ENCODE peak calls at places on chromosomes 2 and 18, in ten cellular contexts. One of them, this sample, is unnamed.

GRCh38 chr2:10635430-10635829 is 54.3 kb downstream of the NOL10 start:
- DNase-seq in activated naive CD4-positive, alpha-beta T cell: no peak
- DNase-seq in activated CD4-positive, CD25-positive, alpha-beta regulatory T cell treated with anti-CD3 and anti-CD28 coated beads, Interleukin-2, amount 50 U/mL, for 72 hours: no peak
- DNase-seq in HFFc6: no peak
- DNase-seq in RCC 7860: no peak
- DNase-seq in iPS-NIHi11: no peak
- DNase-seq in non-pigmented ciliary epithelial cell: no peak
- DNase-seq in neural crest cell: no peak
- DNase-seq in naive thymus-derived CD4-positive, alpha-beta T cell: no peak
- DNase-seq in foreskin fibroblast: no peak
- DNase-seq in this sample: peak

GRCh38 chr18:13448028-13448795 is 229.7 kb downstream of the LDLRAD4 start:
- DNase-seq in activated naive CD4-positive, alpha-beta T cell: no peak
- DNase-seq in activated CD4-positive, CD25-positive, alpha-beta regulatory T cell treated with anti-CD3 and anti-CD28 coated beads, Interleukin-2, amount 50 U/mL, for 72 hours: no peak
- DNase-seq in HFFc6: no peak
- DNase-seq in RCC 7860: no peak
- DNase-seq in iPS-NIHi11: no peak
- DNase-seq in non-pigmented ciliary epithelial cell: no peak
- DNase-seq in neural crest cell: no peak
- DNase-seq in naive thymus-derived CD4-positive, alpha-beta T cell: no peak
- DNase-seq in foreskin fibroblast: no peak
- DNase-seq in this sample: peak

GRCh38 chr2:207394203-207394741 is 135.5 kb upstream of the CREB1 start:
- DNase-seq in activated naive CD4-positive, alpha-beta T cell: no peak
- DNase-seq in activated CD4-positive, CD25-positive, alpha-beta regulatory T cell treated with anti-CD3 and anti-CD28 coated beads, Interleukin-2, amount 50 U/mL, for 72 hours: no peak
- DNase-seq in HFFc6: peak
- DNase-seq in RCC 7860: peak
- DNase-seq in iPS-NIHi11: no peak
- DNase-seq in non-pigmented ciliary epithelial cell: peak
- DNase-seq in neural crest cell: no peak
- DNase-seq in naive thymus-derived CD4-positive, alpha-beta T cell: no peak
- DNase-seq in foreskin fibroblast: peak
- DNase-seq in this sample: peak

GRCh38 chr2:39266139-39266805 is 22.5 kb upstream of the CDKL4 start:
- DNase-seq in activated naive CD4-positive, alpha-beta T cell: no peak
- DNase-seq in activated CD4-positive, CD25-positive, alpha-beta regulatory T cell treated with anti-CD3 and anti-CD28 coated beads, Interleukin-2, amount 50 U/mL, for 72 hours: no peak
- DNase-seq in HFFc6: no peak
- DNase-seq in RCC 7860: no peak
- DNase-seq in iPS-NIHi11: no peak
- DNase-seq in non-pigmented ciliary epithelial cell: no peak
- DNase-seq in neural crest cell: no peak
- DNase-seq in naive thymus-derived CD4-positive, alpha-beta T cell: peak
- DNase-seq in foreskin fibroblast: no peak
- DNase-seq in this sample: no peak

GRCh38 chr2:42510191-42510929 is 16.6 kb upstream of the KCNG3 start:
- DNase-seq in activated naive CD4-positive, alpha-beta T cell: no peak
- DNase-seq in activated CD4-positive, CD25-positive, alpha-beta regulatory T cell treated with anti-CD3 and anti-CD28 coated beads, Interleukin-2, amount 50 U/mL, for 72 hours: no peak
- DNase-seq in HFFc6: no peak
- DNase-seq in RCC 7860: no peak
- DNase-seq in iPS-NIHi11: no peak
- DNase-seq in non-pigmented ciliary epithelial cell: peak
- DNase-seq in neural crest cell: no peak
- DNase-seq in naive thymus-derived CD4-positive, alpha-beta T cell: no peak
- DNase-seq in foreskin fibroblast: no peak
- DNase-seq in this sample: peak

GRCh38 chr2:133130548-133131246 is 437.6 kb downstream of the NCKAP5 start:
- DNase-seq in activated naive CD4-positive, alpha-beta T cell: no peak
- DNase-seq in activated CD4-positive, CD25-positive, alpha-beta regulatory T cell treated with anti-CD3 and anti-CD28 coated beads, Interleukin-2, amount 50 U/mL, for 72 hours: no peak
- DNase-seq in HFFc6: no peak
- DNase-seq in RCC 7860: no peak
- DNase-seq in iPS-NIHi11: no peak
- DNase-seq in non-pigmented ciliary epithelial cell: no peak
- DNase-seq in neural crest cell: no peak
- DNase-seq in naive thymus-derived CD4-positive, alpha-beta T cell: no peak
- DNase-seq in foreskin fibroblast: no peak
- DNase-seq in this sample: no peak

GRCh38 chr2:24404582-24404981 is 44.2 kb upstream of the ITSN2 start:
- DNase-seq in activated naive CD4-positive, alpha-beta T cell: no peak
- DNase-seq in activated CD4-positive, CD25-positive, alpha-beta regulatory T cell treated with anti-CD3 and anti-CD28 coated beads, Interleukin-2, amount 50 U/mL, for 72 hours: no peak
- DNase-seq in HFFc6: peak
- DNase-seq in RCC 7860: no peak
- DNase-seq in iPS-NIHi11: no peak
- DNase-seq in non-pigmented ciliary epithelial cell: no peak
- DNase-seq in neural crest cell: no peak
- DNase-seq in naive thymus-derived CD4-positive, alpha-beta T cell: no peak
- DNase-seq in foreskin fibroblast: peak
- DNase-seq in this sample: no peak

GRCh38 chr2:222492683-222493082 is 68.3 kb downstream of the SGPP2 start:
- DNase-seq in activated naive CD4-positive, alpha-beta T cell: no peak
- DNase-seq in activated CD4-positive, CD25-positive, alpha-beta regulatory T cell treated with anti-CD3 and anti-CD28 coated beads, Interleukin-2, amount 50 U/mL, for 72 hours: no peak
- DNase-seq in HFFc6: no peak
- DNase-seq in RCC 7860: no peak
- DNase-seq in iPS-NIHi11: no peak
- DNase-seq in non-pigmented ciliary epithelial cell: no peak
- DNase-seq in neural crest cell: no peak
- DNase-seq in naive thymus-derived CD4-positive, alpha-beta T cell: no peak
- DNase-seq in foreskin fibroblast: no peak
- DNase-seq in this sample: no peak

GRCh38 chr2:128404709-128405466 is 86.2 kb upstream of the HS6ST1 start:
- DNase-seq in activated naive CD4-positive, alpha-beta T cell: no peak
- DNase-seq in activated CD4-positive, CD25-positive, alpha-beta regulatory T cell treated with anti-CD3 and anti-CD28 coated beads, Interleukin-2, amount 50 U/mL, for 72 hours: no peak
- DNase-seq in HFFc6: no peak
- DNase-seq in RCC 7860: no peak
- DNase-seq in iPS-NIHi11: no peak
- DNase-seq in non-pigmented ciliary epithelial cell: no peak
- DNase-seq in neural crest cell: no peak
- DNase-seq in naive thymus-derived CD4-positive, alpha-beta T cell: no peak
- DNase-seq in foreskin fibroblast: no peak
- DNase-seq in this sample: no peak

GRCh38 chr18:65938592-65939372 is 188.0 kb downstream of the CDH7 start:
- DNase-seq in activated naive CD4-positive, alpha-beta T cell: no peak
- DNase-seq in activated CD4-positive, CD25-positive, alpha-beta regulatory T cell treated with anti-CD3 and anti-CD28 coated beads, Interleukin-2, amount 50 U/mL, for 72 hours: no peak
- DNase-seq in HFFc6: no peak
- DNase-seq in RCC 7860: peak
- DNase-seq in iPS-NIHi11: peak
- DNase-seq in non-pigmented ciliary epithelial cell: peak
- DNase-seq in neural crest cell: peak
- DNase-seq in naive thymus-derived CD4-positive, alpha-beta T cell: no peak
- DNase-seq in foreskin fibroblast: peak
- DNase-seq in this sample: peak

GRCh38 chr18:3529597-3529996 is 79.6 kb downstream of the TGIF1 start:
- DNase-seq in activated naive CD4-positive, alpha-beta T cell: no peak
- DNase-seq in activated CD4-positive, CD25-positive, alpha-beta regulatory T cell treated with anti-CD3 and anti-CD28 coated beads, Interleukin-2, amount 50 U/mL, for 72 hours: no peak
- DNase-seq in HFFc6: no peak
- DNase-seq in RCC 7860: no peak
- DNase-seq in iPS-NIHi11: no peak
- DNase-seq in non-pigmented ciliary epithelial cell: no peak
- DNase-seq in neural crest cell: no peak
- DNase-seq in naive thymus-derived CD4-positive, alpha-beta T cell: no peak
- DNase-seq in foreskin fibroblast: peak
- DNase-seq in this sample: peak

GRCh38 chr2:200383380-200384110 is 77.1 kb downstream of the SPATS2L start:
- DNase-seq in activated naive CD4-positive, alpha-beta T cell: no peak
- DNase-seq in activated CD4-positive, CD25-positive, alpha-beta regulatory T cell treated with anti-CD3 and anti-CD28 coated beads, Interleukin-2, amount 50 U/mL, for 72 hours: no peak
- DNase-seq in HFFc6: no peak
- DNase-seq in RCC 7860: peak
- DNase-seq in iPS-NIHi11: peak
- DNase-seq in non-pigmented ciliary epithelial cell: no peak
- DNase-seq in neural crest cell: no peak
- DNase-seq in naive thymus-derived CD4-positive, alpha-beta T cell: peak
- DNase-seq in foreskin fibroblast: peak
- DNase-seq in this sample: peak

GRCh38 chr18:24602156-24602555 is 141.7 kb downstream of the HRH4 start:
- DNase-seq in activated naive CD4-positive, alpha-beta T cell: no peak
- DNase-seq in activated CD4-positive, CD25-positive, alpha-beta regulatory T cell treated with anti-CD3 and anti-CD28 coated beads, Interleukin-2, amount 50 U/mL, for 72 hours: no peak
- DNase-seq in HFFc6: no peak
- DNase-seq in RCC 7860: no peak
- DNase-seq in iPS-NIHi11: no peak
- DNase-seq in non-pigmented ciliary epithelial cell: no peak
- DNase-seq in neural crest cell: no peak
- DNase-seq in naive thymus-derived CD4-positive, alpha-beta T cell: no peak
- DNase-seq in foreskin fibroblast: no peak
- DNase-seq in this sample: no peak

GRCh38 chr2:171365232-171365631 is 68.6 kb downstream of the METTL8 start:
- DNase-seq in activated naive CD4-positive, alpha-beta T cell: no peak
- DNase-seq in activated CD4-positive, CD25-positive, alpha-beta regulatory T cell treated with anti-CD3 and anti-CD28 coated beads, Interleukin-2, amount 50 U/mL, for 72 hours: no peak
- DNase-seq in HFFc6: peak
- DNase-seq in RCC 7860: peak
- DNase-seq in iPS-NIHi11: no peak
- DNase-seq in non-pigmented ciliary epithelial cell: no peak
- DNase-seq in neural crest cell: no peak
- DNase-seq in naive thymus-derived CD4-positive, alpha-beta T cell: no peak
- DNase-seq in foreskin fibroblast: peak
- DNase-seq in this sample: no peak

GRCh38 chr2:120390381-120391055 is 44.6 kb downstream of the INHBB start:
- DNase-seq in activated naive CD4-positive, alpha-beta T cell: no peak
- DNase-seq in activated CD4-positive, CD25-positive, alpha-beta regulatory T cell treated with anti-CD3 and anti-CD28 coated beads, Interleukin-2, amount 50 U/mL, for 72 hours: no peak
- DNase-seq in HFFc6: no peak
- DNase-seq in RCC 7860: no peak
- DNase-seq in iPS-NIHi11: no peak
- DNase-seq in non-pigmented ciliary epithelial cell: no peak
- DNase-seq in neural crest cell: no peak
- DNase-seq in naive thymus-derived CD4-positive, alpha-beta T cell: no peak
- DNase-seq in foreskin fibroblast: no peak
- DNase-seq in this sample: no peak

GRCh38 chr2:170235860-170236638 is 58.1 kb downstream of the MYO3B start:
- DNase-seq in activated naive CD4-positive, alpha-beta T cell: no peak
- DNase-seq in activated CD4-positive, CD25-positive, alpha-beta regulatory T cell treated with anti-CD3 and anti-CD28 coated beads, Interleukin-2, amount 50 U/mL, for 72 hours: no peak
- DNase-seq in HFFc6: peak
- DNase-seq in RCC 7860: no peak
- DNase-seq in iPS-NIHi11: peak
- DNase-seq in non-pigmented ciliary epithelial cell: no peak
- DNase-seq in neural crest cell: peak
- DNase-seq in naive thymus-derived CD4-positive, alpha-beta T cell: no peak
- DNase-seq in foreskin fibroblast: peak
- DNase-seq in this sample: peak

GRCh38 chr2:233026211-233026813 is 6.2 kb upstream of the NEU2 start:
- DNase-seq in activated naive CD4-positive, alpha-beta T cell: no peak
- DNase-seq in activated CD4-positive, CD25-positive, alpha-beta regulatory T cell treated with anti-CD3 and anti-CD28 coated beads, Interleukin-2, amount 50 U/mL, for 72 hours: no peak
- DNase-seq in HFFc6: peak
- DNase-seq in RCC 7860: no peak
- DNase-seq in iPS-NIHi11: no peak
- DNase-seq in non-pigmented ciliary epithelial cell: no peak
- DNase-seq in neural crest cell: no peak
- DNase-seq in naive thymus-derived CD4-positive, alpha-beta T cell: no peak
- DNase-seq in foreskin fibroblast: peak
- DNase-seq in this sample: peak

GRCh38 chr2:169743549-169743948 is 9.9 kb downstream of the KLHL23 start:
- DNase-seq in activated naive CD4-positive, alpha-beta T cell: no peak
- DNase-seq in activated CD4-positive, CD25-positive, alpha-beta regulatory T cell treated with anti-CD3 and anti-CD28 coated beads, Interleukin-2, amount 50 U/mL, for 72 hours: no peak
- DNase-seq in HFFc6: no peak
- DNase-seq in RCC 7860: no peak
- DNase-seq in iPS-NIHi11: no peak
- DNase-seq in non-pigmented ciliary epithelial cell: no peak
- DNase-seq in neural crest cell: no peak
- DNase-seq in naive thymus-derived CD4-positive, alpha-beta T cell: no peak
- DNase-seq in foreskin fibroblast: no peak
- DNase-seq in this sample: peak

GRCh38 chr2:136207030-136207623 is 89.2 kb upstream of the CXCR4 start:
- DNase-seq in activated naive CD4-positive, alpha-beta T cell: no peak
- DNase-seq in activated CD4-positive, CD25-positive, alpha-beta regulatory T cell treated with anti-CD3 and anti-CD28 coated beads, Interleukin-2, amount 50 U/mL, for 72 hours: no peak
- DNase-seq in HFFc6: no peak
- DNase-seq in RCC 7860: no peak
- DNase-seq in iPS-NIHi11: no peak
- DNase-seq in non-pigmented ciliary epithelial cell: no peak
- DNase-seq in neural crest cell: no peak
- DNase-seq in naive thymus-derived CD4-positive, alpha-beta T cell: no peak
- DNase-seq in foreskin fibroblast: no peak
- DNase-seq in this sample: no peak

GRCh38 chr2:236944561-236944960 is 141.1 kb upstream of the COPS8 start:
- DNase-seq in activated naive CD4-positive, alpha-beta T cell: no peak
- DNase-seq in activated CD4-positive, CD25-positive, alpha-beta regulatory T cell treated with anti-CD3 and anti-CD28 coated beads, Interleukin-2, amount 50 U/mL, for 72 hours: no peak
- DNase-seq in HFFc6: no peak
- DNase-seq in RCC 7860: no peak
- DNase-seq in iPS-NIHi11: no peak
- DNase-seq in non-pigmented ciliary epithelial cell: no peak
- DNase-seq in neural crest cell: no peak
- DNase-seq in naive thymus-derived CD4-positive, alpha-beta T cell: no peak
- DNase-seq in foreskin fibroblast: no peak
- DNase-seq in this sample: no peak

GRCh38 chr2:127508621-127509034 is 17.7 kb downstream of the IWS1 start:
- DNase-seq in activated naive CD4-positive, alpha-beta T cell: no peak
- DNase-seq in activated CD4-positive, CD25-positive, alpha-beta regulatory T cell treated with anti-CD3 and anti-CD28 coated beads, Interleukin-2, amount 50 U/mL, for 72 hours: no peak
- DNase-seq in HFFc6: peak
- DNase-seq in RCC 7860: peak
- DNase-seq in iPS-NIHi11: peak
- DNase-seq in non-pigmented ciliary epithelial cell: peak
- DNase-seq in neural crest cell: no peak
- DNase-seq in naive thymus-derived CD4-positive, alpha-beta T cell: no peak
- DNase-seq in foreskin fibroblast: peak
- DNase-seq in this sample: peak

GRCh38 chr2:236286866-236287545 is 22.8 kb upstream of the ASB18 start:
- DNase-seq in activated naive CD4-positive, alpha-beta T cell: no peak
- DNase-seq in activated CD4-positive, CD25-positive, alpha-beta regulatory T cell treated with anti-CD3 and anti-CD28 coated beads, Interleukin-2, amount 50 U/mL, for 72 hours: no peak
- DNase-seq in HFFc6: no peak
- DNase-seq in RCC 7860: peak
- DNase-seq in iPS-NIHi11: no peak
- DNase-seq in non-pigmented ciliary epithelial cell: no peak
- DNase-seq in neural crest cell: no peak
- DNase-seq in naive thymus-derived CD4-positive, alpha-beta T cell: no peak
- DNase-seq in foreskin fibroblast: no peak
- DNase-seq in this sample: peak

GRCh38 chr2:224331698-224332097 is 70.2 kb downstream of the FAM124B start:
- DNase-seq in activated naive CD4-positive, alpha-beta T cell: no peak
- DNase-seq in activated CD4-positive, CD25-positive, alpha-beta regulatory T cell treated with anti-CD3 and anti-CD28 coated beads, Interleukin-2, amount 50 U/mL, for 72 hours: no peak
- DNase-seq in HFFc6: no peak
- DNase-seq in RCC 7860: no peak
- DNase-seq in iPS-NIHi11: no peak
- DNase-seq in non-pigmented ciliary epithelial cell: no peak
- DNase-seq in neural crest cell: no peak
- DNase-seq in naive thymus-derived CD4-positive, alpha-beta T cell: no peak
- DNase-seq in foreskin fibroblast: no peak
- DNase-seq in this sample: no peak

GRCh38 chr2:46866770-46867246 is 48.8 kb downstream of the MCFD2 start:
- DNase-seq in activated naive CD4-positive, alpha-beta T cell: no peak
- DNase-seq in activated CD4-positive, CD25-positive, alpha-beta regulatory T cell treated with anti-CD3 and anti-CD28 coated beads, Interleukin-2, amount 50 U/mL, for 72 hours: no peak
- DNase-seq in HFFc6: no peak
- DNase-seq in RCC 7860: no peak
- DNase-seq in iPS-NIHi11: no peak
- DNase-seq in non-pigmented ciliary epithelial cell: no peak
- DNase-seq in neural crest cell: no peak
- DNase-seq in naive thymus-derived CD4-positive, alpha-beta T cell: no peak
- DNase-seq in foreskin fibroblast: no peak
- DNase-seq in this sample: no peak

GRCh38 chr2:44348385-44348784 is 12.9 kb downstream of the PREPL start:
- DNase-seq in activated naive CD4-positive, alpha-beta T cell: no peak
- DNase-seq in activated CD4-positive, CD25-positive, alpha-beta regulatory T cell treated with anti-CD3 and anti-CD28 coated beads, Interleukin-2, amount 50 U/mL, for 72 hours: no peak
- DNase-seq in HFFc6: peak
- DNase-seq in RCC 7860: no peak
- DNase-seq in iPS-NIHi11: no peak
- DNase-seq in non-pigmented ciliary epithelial cell: no peak
- DNase-seq in neural crest cell: no peak
- DNase-seq in naive thymus-derived CD4-positive, alpha-beta T cell: no peak
- DNase-seq in foreskin fibroblast: peak
- DNase-seq in this sample: peak

GRCh38 chr2:234949762-234950434 is 1.9 kb upstream of the SH3BP4 start:
- DNase-seq in activated naive CD4-positive, alpha-beta T cell: no peak
- DNase-seq in activated CD4-positive, CD25-positive, alpha-beta regulatory T cell treated with anti-CD3 and anti-CD28 coated beads, Interleukin-2, amount 50 U/mL, for 72 hours: no peak
- DNase-seq in HFFc6: peak
- DNase-seq in RCC 7860: peak
- DNase-seq in iPS-NIHi11: no peak
- DNase-seq in non-pigmented ciliary epithelial cell: peak
- DNase-seq in neural crest cell: no peak
- DNase-seq in naive thymus-derived CD4-positive, alpha-beta T cell: no peak
- DNase-seq in foreskin fibroblast: peak
- DNase-seq in this sample: peak

GRCh38 chr2:26655611-26656195 is 14.5 kb upstream of the CIB4 start:
- DNase-seq in activated naive CD4-positive, alpha-beta T cell: no peak
- DNase-seq in activated CD4-positive, CD25-positive, alpha-beta regulatory T cell treated with anti-CD3 and anti-CD28 coated beads, Interleukin-2, amount 50 U/mL, for 72 hours: no peak
- DNase-seq in HFFc6: no peak
- DNase-seq in RCC 7860: no peak
- DNase-seq in iPS-NIHi11: peak
- DNase-seq in non-pigmented ciliary epithelial cell: no peak
- DNase-seq in neural crest cell: no peak
- DNase-seq in naive thymus-derived CD4-positive, alpha-beta T cell: no peak
- DNase-seq in foreskin fibroblast: no peak
- DNase-seq in this sample: no peak